ENCODE peak calls at places on chromosomes 11 and 22, in four cellular contexts. One of them, this sample, is unnamed.

GRCh38 chr22:35742342-35743100 is 24.8 kb downstream of the APOL5 start:
- DNase-seq in HCT116: peak; percentile 73
- DNase-seq in H1: no peak
- DNase-seq in HepG2: no peak
- DNase-seq in this sample: no peak

GRCh38 chr22:49685686-49686085 is 142.0 kb downstream of the BRD1 start:
- DNase-seq in HCT116: no peak
- DNase-seq in H1: no peak
- DNase-seq in HepG2: no peak
- DNase-seq in this sample: no peak

GRCh38 chr22:29030618-29031235 is 30.9 kb downstream of the C22orf31 start:
- DNase-seq in HCT116: peak; percentile 89
- DNase-seq in H1: no peak
- DNase-seq in HepG2: peak; percentile 93
- DNase-seq in this sample: peak; percentile 71

GRCh38 chr11:115298613-115299012 is 205.6 kb downstream of the CADM1 start:
- DNase-seq in HCT116: no peak
- DNase-seq in H1: no peak
- DNase-seq in HepG2: no peak
- DNase-seq in this sample: no peak

GRCh38 chr11:65834202-65834601 is 439 bp downstream of the SNX32 start:
- DNase-seq in HCT116: no peak
- DNase-seq in H1: no peak
- DNase-seq in HepG2: no peak
- DNase-seq in this sample: no peak

GRCh38 chr22:39972656-39973055 is 12.5 kb downstream of the TMA7B start:
- DNase-seq in HCT116: no peak
- DNase-seq in H1: no peak
- DNase-seq in HepG2: no peak
- DNase-seq in this sample: no peak

GRCh38 chr22:45010532-45010900 is 711 bp upstream of the PHF21B start:
- DNase-seq in HCT116: no peak
- DNase-seq in H1: no peak
- DNase-seq in HepG2: no peak
- DNase-seq in this sample: no peak

GRCh38 chr11:111795333-111795985 is 29.3 kb upstream of the PPP2R1B start:
- DNase-seq in HCT116: no peak
- DNase-seq in H1: no peak
- DNase-seq in HepG2: peak; percentile 60
- DNase-seq in this sample: no peak

GRCh38 chr11:34926831-34927132 is 10.4 kb downstream of the PDHX start:
- DNase-seq in HCT116: no peak
- DNase-seq in H1: no peak
- DNase-seq in HepG2: no peak
- DNase-seq in this sample: no peak

GRCh38 chr11:93895106-93895862 is 44.9 kb upstream of the VSTM5 start:
- DNase-seq in HCT116: peak; percentile 59
- DNase-seq in H1: no peak
- DNase-seq in HepG2: peak; percentile 37
- DNase-seq in this sample: peak; percentile 20

GRCh38 chr11:5297671-5298070 is 4.1 kb downstream of the OR51B4 start:
- DNase-seq in HCT116: no peak
- DNase-seq in H1: no peak
- DNase-seq in HepG2: no peak
- DNase-seq in this sample: no peak

GRCh38 chr11:1310772-1311468 is 1.5 kb upstream of the TOLLIP start:
- DNase-seq in HCT116: no peak
- DNase-seq in H1: no peak
- DNase-seq in HepG2: no peak
- DNase-seq in this sample: no peak

GRCh38 chr22:23836281-23836680 is 2.5 kb downstream of the DERL3 start:
- DNase-seq in HCT116: no peak
- DNase-seq in H1: no peak
- DNase-seq in HepG2: no peak
- DNase-seq in this sample: no peak

GRCh38 chr11:57213282-57214086 is 23.6 kb downstream of the APLNR start:
- DNase-seq in HCT116: no peak
- DNase-seq in H1: no peak
- DNase-seq in HepG2: no peak
- DNase-seq in this sample: peak; percentile 39

GRCh38 chr22:32606181-32606580 is 131.6 kb downstream of the FBXO7 start:
- DNase-seq in HCT116: no peak
- DNase-seq in H1: no peak
- DNase-seq in HepG2: no peak
- DNase-seq in this sample: no peak

GRCh38 chr11:102111787-102112653 is 1.8 kb downstream of the YAP1 start:
- DNase-seq in HCT116: peak; percentile 98
- DNase-seq in H1: peak; percentile 7
- DNase-seq in HepG2: peak; percentile 97
- DNase-seq in this sample: no peak

GRCh38 chr22:20038574-20038973 is 17.7 kb downstream of the TANGO2 start:
- DNase-seq in HCT116: no peak
- DNase-seq in H1: no peak
- DNase-seq in HepG2: no peak
- DNase-seq in this sample: no peak

GRCh38 chr11:5689551-5689983 is at the start of gene TRIM22:
- DNase-seq in HCT116: no peak
- DNase-seq in H1: peak; percentile 15
- DNase-seq in HepG2: no peak
- DNase-seq in this sample: peak; percentile 34

GRCh38 chr22:22948651-22949611 is 61.3 kb downstream of the IGLL5 start:
- DNase-seq in HCT116: no peak
- DNase-seq in H1: no peak
- DNase-seq in HepG2: no peak
- DNase-seq in this sample: no peak

GRCh38 chr11:119248750-119249670 is 42.9 kb downstream of the CBL start:
- DNase-seq in HCT116: no peak
- DNase-seq in H1: no peak
- DNase-seq in HepG2: no peak
- DNase-seq in this sample: no peak

GRCh38 chr22:20001082-20001638 is 15.5 kb downstream of the ARVCF start:
- DNase-seq in HCT116: no peak
- DNase-seq in H1: no peak
- DNase-seq in HepG2: no peak
- DNase-seq in this sample: no peak

GRCh38 chr11:79440451-79441158 is at the start of gene TENM4:
- DNase-seq in HCT116: no peak
- DNase-seq in H1: no peak
- DNase-seq in HepG2: no peak
- DNase-seq in this sample: peak; percentile 61

GRCh38 chr11:113986351-113987140 is 11.6 kb downstream of the HTR3A start:
- DNase-seq in HCT116: no peak
- DNase-seq in H1: no peak
- DNase-seq in HepG2: no peak
- DNase-seq in this sample: no peak

GRCh38 chr11:123253909-123254308 is 58.9 kb upstream of the CLMP start:
- DNase-seq in HCT116: no peak
- DNase-seq in H1: no peak
- DNase-seq in HepG2: no peak
- DNase-seq in this sample: no peak

GRCh38 chr22:39960791-39961746 is 872 bp downstream of the TMA7B start:
- DNase-seq in HCT116: no peak
- DNase-seq in H1: no peak
- DNase-seq in HepG2: no peak
- DNase-seq in this sample: no peak

GRCh38 chr11:11588890-11589289 is 32.9 kb downstream of the GALNT18 start:
- DNase-seq in HCT116: no peak
- DNase-seq in H1: no peak
- DNase-seq in HepG2: no peak
- DNase-seq in this sample: no peak

GRCh38 chr11:75867778-75868374 is 52.9 kb downstream of the UVRAG start:
- DNase-seq in HCT116: peak; percentile 31
- DNase-seq in H1: no peak
- DNase-seq in HepG2: peak; percentile 43
- DNase-seq in this sample: no peak

GRCh38 chr11:131889146-131889577 is 518.7 kb downstream of the NTM start:
- DNase-seq in HCT116: no peak
- DNase-seq in H1: no peak
- DNase-seq in HepG2: no peak
- DNase-seq in this sample: no peak

GRCh38 chr11:35103366-35104194 is 35.4 kb upstream of the CD44 start:
- DNase-seq in HCT116: no peak
- DNase-seq in H1: no peak
- DNase-seq in HepG2: no peak
- DNase-seq in this sample: no peak

GRCh38 chr11:78595431-78596130 is 20.9 kb upstream of the NARS2 start:
- DNase-seq in HCT116: no peak
- DNase-seq in H1: no peak
- DNase-seq in HepG2: no peak
- DNase-seq in this sample: no peak

GRCh38 chr11:36774603-36775002 is 176.6 kb upstream of the RAG2 start:
- DNase-seq in HCT116: no peak
- DNase-seq in H1: no peak
- DNase-seq in HepG2: no peak
- DNase-seq in this sample: no peak

GRCh38 chr11:29300441-29300840 is 716.4 kb downstream of the KCNA4 start:
- DNase-seq in HCT116: no peak
- DNase-seq in H1: no peak
- DNase-seq in HepG2: no peak
- DNase-seq in this sample: no peak

GRCh38 chr11:57458060-57458409 is 2.3 kb upstream of the RTN4RL2 start:
- DNase-seq in HCT116: no peak
- DNase-seq in H1: no peak
- DNase-seq in HepG2: no peak
- DNase-seq in this sample: peak; percentile 61

GRCh38 chr11:58805065-58805464 is 39.4 kb downstream of the GLYATL2 start:
- DNase-seq in HCT116: no peak
- DNase-seq in H1: no peak
- DNase-seq in HepG2: no peak
- DNase-seq in this sample: no peak

GRCh38 chr11:126284829-126285228 is 1.9 kb downstream of the TIRAP start:
- DNase-seq in HCT116: no peak
- DNase-seq in H1: no peak
- DNase-seq in HepG2: peak; percentile 61
- DNase-seq in this sample: no peak

GRCh38 chr11:64619196-64619595 is 28.2 kb downstream of the SLC22A12 start:
- DNase-seq in HCT116: no peak
- DNase-seq in H1: no peak
- DNase-seq in HepG2: no peak
- DNase-seq in this sample: no peak
- TF ChIP-seq SP1 in HCT116: no peak
- TF ChIP-seq SP1 in H1: no peak
- TF ChIP-seq SP1 in HepG2: no peak
- TF ChIP-seq SP1 in this sample: no peak

GRCh38 chr11:67630943-67631331 is 1.2 kb upstream of the NUDT8 start:
- DNase-seq in HCT116: no peak
- DNase-seq in H1: no peak
- DNase-seq in HepG2: no peak
- DNase-seq in this sample: no peak

GRCh38 chr11:67631853-67632174 is 2.1 kb upstream of the NUDT8 start:
- DNase-seq in HCT116: no peak
- DNase-seq in H1: no peak
- DNase-seq in HepG2: no peak
- DNase-seq in this sample: no peak

GRCh38 chr11:67632175-67632981 is 2.6 kb upstream of the NUDT8 start:
- DNase-seq in HCT116: no peak
- DNase-seq in H1: no peak
- DNase-seq in HepG2: peak; percentile 71
- DNase-seq in this sample: peak; percentile 9

GRCh38 chr11:67630230-67630942 is 649 bp upstream of the NUDT8 start:
- DNase-seq in HCT116: peak; percentile 93
- DNase-seq in H1: peak; percentile 95
- DNase-seq in HepG2: peak; percentile 92
- DNase-seq in this sample: peak; percentile 99

DNA sequence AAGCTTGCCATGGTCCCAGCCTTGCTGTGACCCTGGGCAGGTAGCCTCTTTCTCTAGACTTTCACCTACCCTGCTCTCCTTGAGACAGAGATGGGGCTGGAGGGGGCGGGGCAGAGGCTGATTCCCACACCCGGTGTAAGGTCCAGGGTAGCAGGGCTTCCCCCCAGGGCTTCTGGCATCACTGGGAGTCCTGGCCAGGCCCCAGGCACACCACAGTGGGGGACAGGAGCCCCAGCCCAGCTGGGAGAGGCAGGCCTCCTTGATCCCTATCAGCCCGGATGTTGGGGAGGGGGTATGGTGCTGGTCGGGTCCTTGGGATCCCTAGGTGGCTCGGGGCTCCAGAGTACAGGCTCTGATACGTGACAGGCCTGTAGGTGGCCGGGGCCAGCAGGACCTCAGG is 1.7 kb upstream of the NUDT8 start:
- DNase-seq in HCT116: no peak
- DNase-seq in H1: no peak
- DNase-seq in HepG2: no peak
- DNase-seq in this sample: peak; percentile 10
- TF ChIP-seq MAX in HCT116: no peak
- TF ChIP-seq MAX in H1: no peak
- TF ChIP-seq MAX in HepG2: no peak
- TF ChIP-seq MAX in this sample: no peak

DNA sequence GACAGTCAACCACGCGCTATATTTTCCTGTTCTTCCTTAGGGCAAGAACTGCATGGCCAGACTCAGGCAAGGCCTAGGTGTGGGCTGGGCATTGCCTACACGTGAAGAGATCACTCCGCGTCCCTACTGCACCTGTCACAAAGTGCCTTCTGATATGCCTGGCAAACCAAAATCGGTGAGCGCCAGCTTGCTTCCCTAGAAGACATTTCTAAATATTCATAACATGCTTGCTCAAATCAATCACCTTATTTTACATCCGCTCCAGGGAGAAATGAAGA is 6.3 kb downstream of the TMEM121B start:
- DNase-seq in HCT116: no peak
- DNase-seq in H1: no peak
- DNase-seq in HepG2: no peak
- DNase-seq in this sample: no peak
- TF ChIP-seq SP1 in HCT116: no peak
- TF ChIP-seq SP1 in H1: no peak
- TF ChIP-seq SP1 in HepG2: no peak
- TF ChIP-seq SP1 in this sample: no peak

GRCh38 chr11:74630043-74630442 is 37.7 kb downstream of the POLD3 start:
- DNase-seq in HCT116: no peak
- DNase-seq in H1: no peak
- DNase-seq in HepG2: no peak
- DNase-seq in this sample: no peak

GRCh38 chr11:74639533-74639932 is 47.2 kb downstream of the POLD3 start:
- DNase-seq in HCT116: no peak
- DNase-seq in H1: no peak
- DNase-seq in HepG2: no peak
- DNase-seq in this sample: no peak

GRCh38 chr11:74633406-74634393 is 41.3 kb downstream of the POLD3 start:
- DNase-seq in HCT116: no peak
- DNase-seq in H1: no peak
- DNase-seq in HepG2: no peak
- DNase-seq in this sample: no peak

GRCh38 chr11:74636633-74637184 is 44.3 kb downstream of the POLD3 start:
- DNase-seq in HCT116: peak; percentile 22
- DNase-seq in H1: no peak
- DNase-seq in HepG2: no peak
- DNase-seq in this sample: no peak

DNA sequence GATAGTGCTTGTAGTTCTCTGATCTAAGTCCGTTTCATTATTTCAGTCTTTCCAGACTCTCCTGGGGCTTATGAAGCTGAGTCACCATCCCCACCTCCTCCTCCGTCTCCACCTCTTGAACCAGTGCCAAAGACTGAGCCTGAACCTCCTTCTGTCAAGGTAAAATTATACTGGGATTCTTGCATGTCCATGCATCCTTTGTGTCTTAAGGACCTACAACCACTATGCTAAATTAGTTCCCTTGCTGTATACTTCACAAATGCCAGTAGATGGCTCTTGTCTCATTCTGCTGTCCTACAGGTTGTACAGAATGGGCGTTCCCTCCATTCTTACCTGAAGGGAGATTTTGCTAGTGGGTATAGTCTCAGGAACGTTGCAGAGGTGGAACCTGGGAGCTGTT is 42.2 kb downstream of the POLD3 start:
- DNase-seq in HCT116: peak; percentile 71
- DNase-seq in H1: no peak
- DNase-seq in HepG2: peak; percentile 18
- DNase-seq in this sample: no peak
- TF ChIP-seq MAX in HCT116: no peak
- TF ChIP-seq MAX in H1: no peak
- TF ChIP-seq MAX in HepG2: no peak
- TF ChIP-seq MAX in this sample: no peak